ENCODE peak calls at places on chromosomes 12 and 14, in six cellular contexts. One of them, this sample, is unnamed.

GRCh38 chr12:124130717-124131670 is 158.0 kb downstream of the ZNF664 start:
- DNase-seq in WTC11: peak; percentile 53
- DNase-seq in pulmonary artery endothelial cell: no peak
- DNase-seq in iris pigment epithelial cell: no peak
- DNase-seq in NCI-H2081: peak; percentile 65
- DNase-seq in stimulated activated CD4-positive, alpha-beta T cell treated with anti-CD3 and anti-CD28 coated beads, Interleukin-15, amount 100 ng/mL, for 24 hours: no peak
- DNase-seq in this sample: no peak

GRCh38 chr14:103718572-103718971 is 3.0 kb downstream of the ZFYVE21 start:
- DNase-seq in WTC11: no peak
- DNase-seq in pulmonary artery endothelial cell: no peak
- DNase-seq in iris pigment epithelial cell: no peak
- DNase-seq in NCI-H2081: no peak
- DNase-seq in stimulated activated CD4-positive, alpha-beta T cell treated with anti-CD3 and anti-CD28 coated beads, Interleukin-15, amount 100 ng/mL, for 24 hours: no peak
- DNase-seq in this sample: no peak

GRCh38 chr12:101599311-101599710 is 4.5 kb downstream of the MYBPC1 start:
- DNase-seq in WTC11: no peak
- DNase-seq in pulmonary artery endothelial cell: no peak
- DNase-seq in iris pigment epithelial cell: no peak
- DNase-seq in NCI-H2081: no peak
- DNase-seq in stimulated activated CD4-positive, alpha-beta T cell treated with anti-CD3 and anti-CD28 coated beads, Interleukin-15, amount 100 ng/mL, for 24 hours: no peak
- DNase-seq in this sample: no peak

GRCh38 chr12:41917827-41918445 is 226.7 kb downstream of the GXYLT1 start:
- DNase-seq in WTC11: no peak
- DNase-seq in pulmonary artery endothelial cell: no peak
- DNase-seq in iris pigment epithelial cell: peak; percentile 58
- DNase-seq in NCI-H2081: no peak
- DNase-seq in stimulated activated CD4-positive, alpha-beta T cell treated with anti-CD3 and anti-CD28 coated beads, Interleukin-15, amount 100 ng/mL, for 24 hours: no peak
- DNase-seq in this sample: no peak

GRCh38 chr14:85415015-85415712 is 114.8 kb upstream of the FLRT2 start:
- DNase-seq in WTC11: peak; percentile 22
- DNase-seq in pulmonary artery endothelial cell: peak; percentile 48
- DNase-seq in iris pigment epithelial cell: peak; percentile 99
- DNase-seq in NCI-H2081: no peak
- DNase-seq in stimulated activated CD4-positive, alpha-beta T cell treated with anti-CD3 and anti-CD28 coated beads, Interleukin-15, amount 100 ng/mL, for 24 hours: no peak
- DNase-seq in this sample: no peak

GRCh38 chr12:16359512-16360491 is 12.4 kb downstream of the MGST1 start:
- DNase-seq in WTC11: peak; percentile 83
- DNase-seq in pulmonary artery endothelial cell: no peak
- DNase-seq in iris pigment epithelial cell: peak; percentile 53
- DNase-seq in NCI-H2081: peak; percentile 41
- DNase-seq in stimulated activated CD4-positive, alpha-beta T cell treated with anti-CD3 and anti-CD28 coated beads, Interleukin-15, amount 100 ng/mL, for 24 hours: peak; percentile 36
- DNase-seq in this sample: no peak

GRCh38 chr14:80404413-80404812 is 193.1 kb upstream of the DIO2 start:
- DNase-seq in WTC11: peak; percentile 12
- DNase-seq in pulmonary artery endothelial cell: no peak
- DNase-seq in iris pigment epithelial cell: no peak
- DNase-seq in NCI-H2081: no peak
- DNase-seq in stimulated activated CD4-positive, alpha-beta T cell treated with anti-CD3 and anti-CD28 coated beads, Interleukin-15, amount 100 ng/mL, for 24 hours: no peak
- DNase-seq in this sample: no peak

GRCh38 chr12:64252708-64253107 is 30.6 kb upstream of the KICS2 start:
- DNase-seq in WTC11: no peak
- DNase-seq in pulmonary artery endothelial cell: no peak
- DNase-seq in iris pigment epithelial cell: peak; percentile 75
- DNase-seq in NCI-H2081: no peak
- DNase-seq in stimulated activated CD4-positive, alpha-beta T cell treated with anti-CD3 and anti-CD28 coated beads, Interleukin-15, amount 100 ng/mL, for 24 hours: no peak
- DNase-seq in this sample: no peak

GRCh38 chr14:104970231-104971068 is 7.7 kb downstream of the AHNAK2 start:
- DNase-seq in WTC11: no peak
- DNase-seq in pulmonary artery endothelial cell: peak; percentile 68
- DNase-seq in iris pigment epithelial cell: peak; percentile 89
- DNase-seq in NCI-H2081: no peak
- DNase-seq in stimulated activated CD4-positive, alpha-beta T cell treated with anti-CD3 and anti-CD28 coated beads, Interleukin-15, amount 100 ng/mL, for 24 hours: no peak
- DNase-seq in this sample: no peak

GRCh38 chr12:54593135-54593534 is 4.7 kb upstream of the PPP1R1A start:
- DNase-seq in WTC11: no peak
- DNase-seq in pulmonary artery endothelial cell: no peak
- DNase-seq in iris pigment epithelial cell: peak; percentile 39
- DNase-seq in NCI-H2081: no peak
- DNase-seq in stimulated activated CD4-positive, alpha-beta T cell treated with anti-CD3 and anti-CD28 coated beads, Interleukin-15, amount 100 ng/mL, for 24 hours: no peak
- DNase-seq in this sample: no peak

GRCh38 chr12:573226-573625 is 90.0 kb downstream of the NINJ2 start:
- DNase-seq in WTC11: no peak
- DNase-seq in pulmonary artery endothelial cell: no peak
- DNase-seq in iris pigment epithelial cell: no peak
- DNase-seq in NCI-H2081: no peak
- DNase-seq in stimulated activated CD4-positive, alpha-beta T cell treated with anti-CD3 and anti-CD28 coated beads, Interleukin-15, amount 100 ng/mL, for 24 hours: no peak
- DNase-seq in this sample: no peak

GRCh38 chr14:68636597-68636996 is 156.3 kb downstream of the ZFP36L1 start:
- DNase-seq in WTC11: no peak
- DNase-seq in pulmonary artery endothelial cell: no peak
- DNase-seq in iris pigment epithelial cell: no peak
- DNase-seq in NCI-H2081: no peak
- DNase-seq in stimulated activated CD4-positive, alpha-beta T cell treated with anti-CD3 and anti-CD28 coated beads, Interleukin-15, amount 100 ng/mL, for 24 hours: no peak
- DNase-seq in this sample: no peak